ENCODE peak calls at places on chromosomes 16 and 17, in eight cellular contexts. B is activated naive CD4-positive, alpha-beta T cell treated with anti-CD3 and anti-CD28 coated beads, Interleukin-2, amount 50 U/mL, for 16 hours; J is left cardiac atrium; C is RPMI8226; E is fibroblast of mammary gland; P is stimulated activated CD4-positive, alpha-beta T cell treated with anti-CD3 and anti-CD28 coated beads, Interleukin-2, amount 100 ng/mL, for 48 hours; O is tibial artery; N is omental fat pad. M is an unnamed sample.

GRCh38 chr17:57586099-57586702 is 158.9 kb downstream of the CCDC182 start:
- DNase-seq in B (no peak), J (no peak), C (no peak), E (no peak), P (no peak), O (no peak), N (no peak), M (no peak)

GRCh38 chr17:3821101-3821500 is 20.1 kb upstream of the ITGAE start:
- DNase-seq in B (no peak), J (no peak), C (no peak), E (no peak), P (no peak), O (no peak), N (no peak), M (no peak)

GRCh38 chr17:46979023-46979870 is at the start of gene RPRML:
- DNase-seq in B (peak; percentile 42), J (peak; percentile 55), C (peak; percentile 40), E (peak; percentile 6), P (peak; percentile 24), O (no peak), N (no peak), M (peak; percentile 28)

GRCh38 chr16:70345840-70346239 is 863 bp upstream of the DDX19A start:
- DNase-seq in B (no peak), J (no peak), C (no peak), E (no peak), P (no peak), O (no peak), N (no peak), M (no peak)

GRCh38 chr17:73198930-73199260 is 6.0 kb downstream of the COG1 start:
- DNase-seq in B (no peak), J (no peak), C (no peak), E (no peak), P (no peak), O (no peak), N (no peak), M (no peak)

GRCh38 chr17:31487648-31488263 is 96.3 kb downstream of the RAB11FIP4 start:
- DNase-seq in B (peak; percentile 95), J (peak; percentile 90), C (peak; percentile 98), E (no peak), P (peak; percentile 91), O (peak; percentile 74), N (peak; percentile 75), M (peak; percentile 85)

GRCh38 chr17:80153004-80153403 is 6.1 kb upstream of the EIF4A3 start:
- DNase-seq in B (no peak), J (no peak), C (no peak), E (no peak), P (no peak), O (no peak), N (no peak), M (no peak)

GRCh38 chr17:65823713-65824112 is 262.3 kb upstream of the AXIN2 start:
- DNase-seq in B (no peak), J (no peak), C (no peak), E (no peak), P (no peak), O (no peak), N (no peak), M (no peak)

GRCh38 chr17:39975801-39976200 is 4.8 kb upstream of the PSMD3 start:
- DNase-seq in B (no peak), J (no peak), C (no peak), E (no peak), P (no peak), O (no peak), N (no peak), M (no peak)

GRCh38 chr16:70805380-70805779 is 4.4 kb upstream of the VAC14 start:
- DNase-seq in B (no peak), J (no peak), C (no peak), E (peak; percentile 51), P (no peak), O (no peak), N (no peak), M (no peak)

GRCh38 chr17:6496116-6496481 is 51.8 kb downstream of the PIMREG start:
- DNase-seq in B (no peak), J (no peak), C (peak; percentile 61), E (no peak), P (no peak), O (no peak), N (no peak), M (no peak)

GRCh38 chr17:78337244-78338109 is 22.4 kb downstream of the SOCS3 start:
- DNase-seq in B (no peak), J (no peak), C (peak; percentile 31), E (peak; percentile 97), P (no peak), O (no peak), N (no peak), M (no peak)

GRCh38 chr16:72711823-72712222 is 336.1 kb downstream of the ZFHX3 start:
- DNase-seq in B (no peak), J (no peak), C (no peak), E (no peak), P (no peak), O (no peak), N (no peak), M (no peak)

GRCh38 chr17:55620945-55621344 is 101.7 kb downstream of the TMEM100 start:
- DNase-seq in B (no peak), J (no peak), C (no peak), E (no peak), P (no peak), O (no peak), N (no peak), M (no peak)

GRCh38 chr17:13106171-13106570 is 88.3 kb upstream of the ELAC2 start:
- DNase-seq in B (no peak), J (no peak), C (no peak), E (no peak), P (no peak), O (no peak), N (no peak), M (no peak)

GRCh38 chr17:63918305-63918704 is 334 bp downstream of the GH1 start:
- DNase-seq in B (no peak), J (no peak), C (no peak), E (no peak), P (no peak), O (no peak), N (no peak), M (no peak)

GRCh38 chr17:83151442-83152220 is 72.2 kb downstream of the METRNL start:
- DNase-seq in B (no peak), J (no peak), C (no peak), E (peak; percentile 4), P (no peak), O (no peak), N (no peak), M (no peak)

GRCh38 chr16:71230122-71230845 is at the start of gene HYDIN:
- DNase-seq in B (no peak), J (peak; percentile 54), C (peak; percentile 37), E (peak; percentile 28), P (peak; percentile 16), O (no peak), N (no peak), M (no peak)